ENCODE peak calls at places on chromosomes 3 and 15, in nine cellular contexts. O is neural progenitor cell; H is CD4-positive, alpha-beta T cell; R is upper lobe of right lung; E is left ventricle myocardium inferior; P is tibial nerve; I is cardiac muscle cell; M is A673; T is stomach. C is an unnamed sample.

GRCh38 chr3:25938566-25939325 is 148.9 kb downstream of the OXSM start:
- DNase-seq in M (no peak), E (no peak), P (no peak), I (no peak), T (no peak), O (no peak), R (no peak), H (no peak), C (no peak)

GRCh38 chr3:132242790-132243189 is 74.4 kb upstream of the ACP3 start:
- DNase-seq in O (no peak), M (peak; percentile 75), R (no peak), E (no peak), I (no peak), H (no peak), P (no peak), T (no peak), C (no peak)

GRCh38 chr3:114846252-114846651 is 300.8 kb downstream of the ZBTB20 start:
- DNase-seq in T (no peak), O (no peak), H (no peak), E (no peak), R (peak; percentile 9), P (no peak), M (no peak), I (peak; percentile 8), C (no peak)

GRCh38 chr3:118548434-118548833 is 486.2 kb downstream of the IGSF11 start:
- DNase-seq in H (no peak), R (no peak), I (no peak), T (no peak), M (no peak), P (no peak), O (no peak), E (no peak), C (no peak)

GRCh38 chr15:74350295-74351275 is 16.9 kb downstream of the CYP11A1 start:
- DNase-seq in I (no peak), P (no peak), R (no peak), H (no peak), O (no peak), E (no peak), T (no peak), M (peak; percentile 45), C (peak; percentile 29)

GRCh38 chr15:91716536-91716935 is 137.0 kb upstream of the SLCO3A1 start:
- DNase-seq in R (no peak), M (no peak), P (no peak), T (no peak), H (no peak), O (no peak), E (no peak), I (no peak), C (no peak)

GRCh38 chr3:25292604-25293003 is 135.5 kb upstream of the RARB start:
- DNase-seq in P (no peak), T (no peak), H (no peak), E (no peak), M (no peak), R (no peak), I (no peak), O (no peak), C (no peak)

GRCh38 chr3:121883507-121883906 is 10.7 kb upstream of the SLC15A2 start:
- DNase-seq in R (no peak), I (peak; percentile 13), M (peak; percentile 77), P (no peak), E (no peak), O (peak; percentile 49), T (no peak), H (no peak), C (no peak)

GRCh38 chr3:118742760-118743159 is 291.9 kb downstream of the IGSF11 start:
- DNase-seq in I (no peak), M (no peak), O (no peak), P (no peak), H (no peak), E (no peak), R (no peak), T (no peak), C (no peak)

GRCh38 chr3:111210003-111210699 is 138.5 kb downstream of the NECTIN3 start:
- DNase-seq in M (peak; percentile 19), R (no peak), E (no peak), I (no peak), P (no peak), O (no peak), T (no peak), H (no peak), C (no peak)

GRCh38 chr3:113730550-113730949 is 15.5 kb downstream of the NAA50 start:
- DNase-seq in H (no peak), I (no peak), T (no peak), O (no peak), E (no peak), R (no peak), P (no peak), M (no peak), C (no peak)

GRCh38 chr3:18751514-18751913 is 326.4 kb upstream of the SATB1 start:
- DNase-seq in M (no peak), T (no peak), E (no peak), H (no peak), P (no peak), I (no peak), R (no peak), O (no peak), C (no peak)

GRCh38 chr15:64045106-64045435 is 1.2 kb downstream of the DAPK2 start:
- DNase-seq in R (no peak), O (no peak), P (no peak), E (no peak), T (no peak), I (no peak), M (no peak), H (no peak), C (no peak)

GRCh38 chr3:130539005-130539404 is 22.0 kb downstream of the COL6A6 start:
- DNase-seq in I (peak; percentile 65), E (no peak), O (peak; percentile 75), M (peak; percentile 81), R (peak; percentile 67), T (peak; percentile 39), P (peak; percentile 13), H (peak; percentile 6), C (no peak)

GRCh38 chr3:121722346-121722745 is 27.2 kb downstream of the GOLGB1 start:
- DNase-seq in H (no peak), T (no peak), P (no peak), R (no peak), E (no peak), M (no peak), I (no peak), O (no peak), C (no peak)

GRCh38 chr3:140899363-140899762 is 42.3 kb upstream of the SLC25A36 start:
- DNase-seq in E (no peak), P (no peak), I (no peak), H (no peak), M (no peak), O (no peak), T (no peak), R (no peak), C (no peak)

GRCh38 chr15:31316135-31316795 is 10.4 kb upstream of the KLF13 start:
- DNase-seq in M (no peak), H (no peak), R (no peak), P (no peak), O (no peak), E (no peak), I (no peak), T (no peak), C (no peak)

GRCh38 chr15:45402955-45403892 is 24.9 kb upstream of the GATM start:
- DNase-seq in P (no peak), H (peak; percentile 25), E (peak; percentile 25), M (peak; percentile 10), T (peak; percentile 42), O (peak; percentile 49), R (peak; percentile 79), I (peak; percentile 68), C (peak; percentile 75)

GRCh38 chr15:29029651-29030195 is 143.9 kb downstream of the APBA2 start:
- DNase-seq in T (no peak), R (no peak), I (no peak), O (no peak), M (no peak), P (no peak), E (no peak), H (no peak), C (no peak)

GRCh38 chr3:113626513-113627371 is 69.7 kb downstream of the USF3 start:
- DNase-seq in T (peak; percentile 44), R (no peak), H (no peak), I (peak; percentile 59), M (peak; percentile 78), E (peak; percentile 42), P (peak; percentile 61), O (peak; percentile 86), C (no peak)

GRCh38 chr3:179969525-179969924 is 67.2 kb downstream of the PEX5L start:
- DNase-seq in I (no peak), H (no peak), R (no peak), T (no peak), E (no peak), P (no peak), O (no peak), M (no peak), C (no peak)
- H3K27ac ChIP-seq in I (no peak overlapping the region), H (no peak overlapping the region), R (no peak overlapping the region), T (no peak overlapping the region), E (no peak overlapping the region), P (peak overlapping the region; percentile 22), O (no peak overlapping the region), M (no peak overlapping the region), C (no peak overlapping the region)

GRCh38 chr3:138429665-138430064 is 4.8 kb upstream of the ESYT3 start:
- DNase-seq in T (no peak), H (no peak), R (no peak), I (no peak), O (no peak), M (no peak), P (no peak), E (no peak), C (no peak)

GRCh38 chr3:138423316-138423715 is 11.1 kb upstream of the ESYT3 start:
- DNase-seq in P (no peak), M (no peak), E (no peak), I (no peak), H (no peak), R (no peak), T (no peak), O (no peak), C (no peak)

DNA sequence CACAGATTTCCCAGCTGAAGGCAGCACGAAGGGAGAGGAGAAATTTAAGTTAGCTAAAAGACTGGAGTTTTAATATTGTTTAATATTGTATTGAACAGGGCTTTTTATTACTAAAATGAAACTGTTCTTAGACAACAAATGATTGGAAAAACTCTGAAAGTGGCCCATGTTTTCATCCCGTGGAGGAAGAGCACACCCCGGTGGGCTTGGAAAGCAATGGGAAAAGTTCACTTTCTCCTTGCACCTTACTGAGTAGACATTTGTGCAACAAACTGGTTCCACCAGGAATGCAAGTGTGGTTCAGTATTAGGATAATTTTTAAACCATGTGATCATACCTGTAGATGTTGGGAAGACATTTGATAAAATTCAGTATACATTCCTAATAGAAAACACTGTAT is 8.2 kb upstream of the ESYT3 start:
- DNase-seq in O (peak; percentile 46), E (no peak), P (no peak), H (no peak), R (no peak), T (no peak), M (no peak), I (peak; percentile 58), C (no peak)
- TF ChIP-seq CTCF in O (peak; percentile 70), E (peak; percentile 60), P (peak; percentile 48), H (no peak), R (peak; percentile 33), T (no peak), M (peak; percentile 43), I (peak; percentile 62), C (no peak)

GRCh38 chr3:124985358-124985757 is 50.8 kb upstream of the MUC13 start:
- DNase-seq in T (no peak), P (peak; percentile 43), I (no peak), O (no peak), H (no peak), R (no peak), E (no peak), M (peak; percentile 60), C (no peak)
- H3K27ac ChIP-seq in T (peak overlapping the region; percentile 59), P (no peak overlapping the region), I (peak overlapping the region; percentile 12), O (no peak overlapping the region), H (no peak overlapping the region), R (peak overlapping the region; percentile 77), E (peak overlapping the region; percentile 80), M (peak overlapping the region; percentile 55), C (peak overlapping the region; percentile 80)

GRCh38 chr3:73432021-73432722 is 192.6 kb downstream of the PDZRN3 start:
- DNase-seq in O (peak; percentile 76), I (peak; percentile 68), T (no peak), M (peak; percentile 48), H (no peak), R (no peak), E (no peak), P (peak; percentile 41), C (no peak)
- TF ChIP-seq CTCF in O (peak; percentile 85), I (peak; percentile 72), T (peak; percentile 25), M (peak; percentile 58), H (peak; percentile 48), R (peak; percentile 66), E (peak; percentile 69), P (peak; percentile 63), C (peak; percentile 56)